ENCODE peak calls at places on chromosomes 16 and 17, in ten cellular contexts. R, Q, U, C, E, D, Z, H, X and L are unnamed samples.

GRCh38 chr17:17985555-17985954 is 12.9 kb downstream of the DRC3 start:
- DNase-seq in U (no peak), C (no peak), X (no peak), R (no peak), H (no peak), E (no peak), Z (no peak), Q (peak), D (no peak), L (peak)

GRCh38 chr17:57440522-57441269 is 184.4 kb downstream of the MSI2 start:
- DNase-seq in Q (peak), R (no peak), C (peak), Z (peak), X (peak), U (no peak), D (peak), E (peak), H (peak), L (peak)

GRCh38 chr16:30570621-30571443 is 682 bp downstream of the ZNF688 start:
- DNase-seq in U (no peak), D (no peak), R (no peak), C (no peak), E (no peak), Z (no peak), X (peak), H (peak), Q (peak), L (peak)

GRCh38 chr16:50067290-50067853 is 1.6 kb downstream of the HEATR3 start:
- DNase-seq in E (peak), X (peak), C (no peak), U (peak), H (no peak), R (no peak), Z (peak), D (peak), Q (peak), L (peak)

GRCh38 chr16:19008770-19009169 is 25.0 kb downstream of the TMC7 start:
- DNase-seq in C (no peak), H (no peak), X (no peak), Q (no peak), U (peak), Z (no peak), E (peak), D (no peak), R (no peak), L (peak)

GRCh38 chr17:68468785-68469184 is 11.5 kb upstream of the WIPI1 start:
- DNase-seq in X (peak), H (no peak), U (no peak), C (no peak), E (no peak), Q (peak), R (no peak), D (no peak), Z (no peak), L (peak)

GRCh38 chr17:6361733-6362132 is 73.2 kb downstream of the AIPL1 start:
- DNase-seq in H (no peak), R (no peak), C (no peak), X (no peak), U (no peak), D (no peak), E (no peak), Q (peak), Z (no peak), L (no peak)

GRCh38 chr16:63361032-63361624 is 1324.9 kb upstream of the CDH8 start:
- DNase-seq in E (peak), H (no peak), U (no peak), C (no peak), X (peak), R (no peak), Z (peak), Q (peak), D (peak), L (peak)

GRCh38 chr17:78925234-78925633 is at the start of gene TIMP2:
- DNase-seq in U (peak), X (peak), R (no peak), E (peak), Q (peak), C (peak), H (peak), Z (no peak), D (no peak), L (peak)

GRCh38 chr17:17433260-17433659 is 43.5 kb upstream of the MED9 start:
- DNase-seq in U (peak), R (no peak), E (no peak), H (no peak), D (no peak), Z (no peak), X (no peak), C (no peak), Q (no peak), L (peak)

GRCh38 chr17:68424861-68425260 is 32.4 kb downstream of the WIPI1 start:
- DNase-seq in X (no peak), H (no peak), R (no peak), C (no peak), U (no peak), D (no peak), E (no peak), Z (no peak), Q (peak), L (no peak)

GRCh38 chr17:3894188-3894587 is 1.3 kb upstream of the CAMKK1 start:
- DNase-seq in Z (no peak), H (no peak), C (no peak), R (no peak), X (no peak), Q (no peak), U (no peak), D (no peak), E (no peak), L (no peak)

GRCh38 chr16:30011505-30012480 is 966 bp upstream of the DOC2A start:
- DNase-seq in H (no peak), R (no peak), Z (no peak), Q (no peak), X (no peak), E (no peak), D (no peak), C (no peak), U (no peak), L (no peak)

GRCh38 chr17:17495448-17496188 is 577 bp downstream of the RASD1 start:
- DNase-seq in Z (no peak), R (no peak), U (no peak), C (peak), H (peak), X (peak), Q (peak), E (no peak), D (no peak), L (peak)

GRCh38 chr16:57077714-57078113 is 14.7 kb upstream of the CPNE2 start:
- DNase-seq in Z (no peak), D (no peak), H (no peak), X (no peak), C (no peak), Q (no peak), E (no peak), R (no peak), U (no peak), L (no peak)

GRCh38 chr16:19859166-19859565 is 25.5 kb downstream of the GPRC5B start:
- DNase-seq in U (no peak), D (no peak), C (peak), H (no peak), Z (no peak), Q (no peak), X (no peak), R (no peak), E (no peak), L (no peak)

GRCh38 chr16:852451-853185 is 52.1 kb upstream of the GNG13 start:
- DNase-seq in U (no peak), R (no peak), E (no peak), X (no peak), D (no peak), H (no peak), Q (no peak), C (no peak), Z (no peak), L (no peak)

GRCh38 chr17:29625037-29625750 is 2.5 kb upstream of the CORO6 start:
- DNase-seq in U (no peak), R (no peak), E (no peak), Q (peak), Z (no peak), H (no peak), D (no peak), C (no peak), X (no peak), L (peak)

GRCh38 chr17:68431661-68432071 is 25.6 kb downstream of the WIPI1 start:
- DNase-seq in C (no peak), Z (no peak), E (no peak), U (no peak), D (no peak), H (no peak), Q (peak), X (peak), R (no peak), L (peak)

GRCh38 chr17:75159196-75160031 is 5.1 kb upstream of the JPT1 start:
- DNase-seq in H (no peak), Q (peak), Z (peak), C (no peak), R (no peak), E (no peak), U (no peak), X (peak), D (no peak), L (peak)

GRCh38 chr16:87076950-87077749 is 240.0 kb downstream of the C16orf95 start:
- DNase-seq in X (peak), U (no peak), D (peak), R (no peak), H (peak), Z (no peak), Q (peak), E (peak), C (no peak), L (peak)

GRCh38 chr17:31327534-31328526 is 6.4 kb upstream of the EVI2A start:
- DNase-seq in U (peak), H (no peak), Q (peak), R (no peak), D (no peak), Z (peak), C (no peak), X (peak), E (peak), L (peak)

GRCh38 chr17:55302407-55302787 is 37.6 kb downstream of the HLF start:
- DNase-seq in U (no peak), D (no peak), X (no peak), Q (no peak), E (no peak), H (no peak), C (no peak), R (no peak), Z (no peak), L (no peak)

GRCh38 chr17:50199211-50199633 is 2.2 kb downstream of the COL1A1 start:
- DNase-seq in C (peak), U (no peak), Q (no peak), D (no peak), H (no peak), X (no peak), Z (no peak), R (no peak), E (no peak), L (no peak)

GRCh38 chr16:67241008-67241900 is 6.0 kb downstream of the FHOD1 start:
- DNase-seq in X (peak), U (peak), R (no peak), E (peak), Q (peak), H (peak), D (peak), C (peak), Z (no peak), L (peak)

GRCh38 chr17:52158450-52159042 is at the start of gene CA10:
- DNase-seq in Z (no peak), C (peak), R (no peak), Q (peak), D (no peak), U (no peak), X (no peak), E (no peak), H (no peak), L (no peak)
- H3K4me3 ChIP-seq in Z (no peak), C (no peak), R (peak), Q (peak), D (peak), U (no peak), X (no peak), E (no peak), H (no peak), L (no peak)

DNA sequence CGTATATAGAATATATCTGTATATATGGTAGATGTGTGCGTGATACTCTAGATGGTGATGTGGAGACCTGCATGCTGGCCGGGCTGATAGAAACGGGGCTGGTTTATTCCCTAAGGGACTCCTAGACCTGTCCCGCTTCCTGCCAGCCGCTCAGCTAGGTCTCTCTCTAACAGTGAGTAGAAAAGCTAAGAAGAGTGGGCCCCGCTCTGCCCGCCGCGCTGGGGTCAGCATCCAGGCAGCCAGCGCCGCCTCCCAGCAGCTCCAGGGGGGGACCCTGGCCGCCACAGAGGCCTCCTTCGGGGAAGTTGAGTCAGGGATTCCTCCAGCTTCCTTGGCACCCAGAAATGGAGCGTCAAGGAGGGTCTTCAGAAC is 9.4 kb downstream of the CYGB start:
- DNase-seq in R (no peak), H (peak), Z (no peak), U (no peak), X (no peak), D (no peak), C (no peak), E (no peak), Q (no peak), L (no peak)
- H3K4me3 ChIP-seq in R (peak), H (peak), Z (no peak), U (no peak), X (no peak), D (no peak), C (no peak), E (no peak), Q (no peak), L (no peak)

GRCh38 chr17:47400333-47400732 is 76.6 kb downstream of the EFCAB13 start:
- DNase-seq in Z (no peak), R (no peak), U (no peak), Q (no peak), C (no peak), D (no peak), H (no peak), X (no peak), E (no peak), L (no peak)

GRCh38 chr17:47401100-47401499 is 77.3 kb downstream of the EFCAB13 start:
- DNase-seq in X (no peak), R (no peak), U (no peak), D (no peak), C (no peak), H (no peak), E (no peak), Z (no peak), Q (no peak), L (no peak)

GRCh38 chr17:47404875-47405274 is 81.1 kb downstream of the EFCAB13 start:
- DNase-seq in R (no peak), Z (no peak), C (no peak), D (no peak), X (no peak), E (no peak), U (no peak), H (no peak), Q (no peak), L (no peak)

DNA sequence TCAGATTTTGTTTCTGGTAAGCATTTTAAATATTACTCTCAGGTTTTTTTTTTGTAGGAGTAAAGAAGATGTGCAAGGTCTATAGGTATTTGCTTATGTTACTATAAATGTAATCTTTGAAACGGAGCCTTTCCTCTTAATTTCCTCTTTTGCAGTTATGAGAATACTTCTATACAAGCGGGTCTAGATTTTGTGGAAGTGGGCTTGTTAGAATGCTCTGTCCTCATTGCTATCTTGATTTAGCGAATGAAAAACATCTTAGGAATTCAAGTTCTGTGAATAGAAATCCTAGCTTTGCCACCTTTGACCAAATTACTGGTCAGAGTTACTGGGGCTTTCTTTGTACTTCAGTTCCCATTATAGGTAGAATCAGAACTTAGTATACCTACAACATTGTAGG is 80.3 kb downstream of the EFCAB13 start:
- DNase-seq in Q (peak), D (no peak), C (no peak), E (no peak), X (no peak), U (no peak), R (no peak), Z (no peak), H (no peak), L (no peak)
- H3K4me3 ChIP-seq in Q (no peak), D (no peak), C (no peak), E (no peak), X (no peak), U (no peak), R (no peak), Z (no peak), H (no peak), L (no peak)

GRCh38 chr17:80478487-80479245 is 2.3 kb upstream of the NPTX1 start:
- DNase-seq in X (no peak), D (no peak), Q (no peak), R (no peak), Z (no peak), C (no peak), E (no peak), H (no peak), U (no peak), L (no peak)
- H3K4me3 ChIP-seq in X (peak), D (peak), Q (no peak), R (peak), Z (no peak), C (no peak), E (peak), H (peak), U (no peak), L (no peak)

GRCh38 chr16:74094962-74095361 is 201.7 kb upstream of the PSMD7 start:
- DNase-seq in Q (no peak), D (no peak), H (no peak), C (no peak), Z (no peak), E (no peak), X (no peak), R (no peak), U (no peak), L (no peak)
- H3K4me3 ChIP-seq in Q (no peak), D (no peak), H (no peak), C (no peak), Z (no peak), E (no peak), X (no peak), R (no peak), U (no peak), L (no peak)

GRCh38 chr17:41772586-41773189 is 13.8 kb downstream of the JUP start:
- DNase-seq in H (no peak), D (no peak), X (no peak), Z (no peak), U (no peak), C (no peak), Q (no peak), E (no peak), R (no peak), L (no peak)
- H3K4me3 ChIP-seq in H (no peak), D (no peak), X (no peak), Z (no peak), U (no peak), C (no peak), Q (no peak), E (no peak), R (peak), L (no peak)

DNA sequence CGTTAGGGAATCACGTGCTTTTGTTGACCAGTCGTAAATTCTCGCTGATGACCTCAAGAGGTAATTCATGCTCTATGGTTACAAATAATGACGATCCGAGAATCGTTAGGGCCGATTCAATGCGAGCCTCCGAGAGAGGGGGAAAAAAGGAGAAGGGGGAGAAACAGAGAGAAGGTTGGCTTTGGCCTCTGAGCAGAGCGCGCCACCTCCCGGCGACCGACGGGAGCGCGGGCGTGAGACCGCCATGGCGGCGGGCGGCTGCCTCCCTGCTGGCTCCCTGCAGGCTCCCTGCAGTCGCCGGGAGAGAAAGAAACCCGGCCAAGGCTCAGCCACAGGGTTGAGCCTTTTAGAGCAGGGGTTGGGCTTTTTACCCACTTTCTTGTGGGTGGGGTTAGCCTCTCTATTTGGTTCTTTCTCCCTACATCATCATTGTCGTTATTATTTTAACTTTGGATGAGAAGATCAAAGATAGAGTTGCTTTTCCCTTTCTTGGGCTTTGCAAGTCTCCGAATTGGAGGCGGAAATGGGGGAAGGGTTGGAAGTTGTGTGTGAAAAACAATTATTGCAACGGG is 347 bp upstream of the HOXB5 start:
- DNase-seq in U (no peak), H (peak), C (peak), E (peak), R (no peak), Z (no peak), Q (peak), D (no peak), X (peak), L (peak)
- H3K4me3 ChIP-seq in U (no peak), H (peak), C (no peak), E (peak), R (peak), Z (no peak), Q (no peak), D (no peak), X (peak), L (peak)